ENCODE peak calls at places on chromosomes 2 and 18, in four cellular contexts. K, L, D and I are unnamed samples.

GRCh38 chr2:4763009-4763408 is 929.2 kb upstream of the SOX11 start:
- DNase-seq in K (peak; percentile 62), L (no peak), D (no peak), I (no peak)

GRCh38 chr2:28676153-28676835 is 75.3 kb upstream of the PPP1CB start:
- DNase-seq in K (no peak), L (no peak), D (no peak), I (no peak)

GRCh38 chr2:118843492-118844132 is 3.8 kb downstream of the EN1 start:
- DNase-seq in K (no peak), L (no peak), D (no peak), I (no peak)

GRCh38 chr2:30225131-30225762 is 6.1 kb upstream of the LBH start:
- DNase-seq in K (no peak), L (peak; percentile 52), D (peak; percentile 60), I (no peak)

GRCh38 chr2:29009711-29010677 is 28.9 kb downstream of the TOGARAM2 start:
- DNase-seq in K (no peak), L (no peak), D (no peak), I (no peak)

GRCh38 chr2:83364264-83364663 is 1094.8 kb downstream of the SUCLG1 start:
- DNase-seq in K (no peak), L (no peak), D (no peak), I (no peak)

GRCh38 chr2:108942231-108943066 is 46.6 kb downstream of the EDAR start:
- DNase-seq in K (no peak), L (no peak), D (no peak), I (no peak)

GRCh38 chr2:42914314-42914713 is 121.9 kb upstream of the HAAO start:
- DNase-seq in K (no peak), L (peak; percentile 31), D (no peak), I (no peak)

GRCh38 chr2:195566201-195566600 is 90.8 kb upstream of the SLC39A10 start:
- DNase-seq in K (no peak), L (no peak), D (no peak), I (no peak)

GRCh38 chr2:155372969-155373368 is 674.5 kb downstream of the KCNJ3 start:
- DNase-seq in K (no peak), L (no peak), D (no peak), I (no peak)

GRCh38 chr2:102508863-102509262 is 35.8 kb downstream of the SLC9A4 start:
- DNase-seq in K (no peak), L (no peak), D (no peak), I (no peak)

GRCh38 chr2:100352511-100352910 is 30.2 kb upstream of the LONRF2 start:
- DNase-seq in K (no peak), L (no peak), D (no peak), I (no peak)

GRCh38 chr2:232586943-232587342 is 36.5 kb downstream of the EIF4E2 start:
- DNase-seq in K (no peak), L (no peak), D (no peak), I (no peak)

GRCh38 chr2:72081450-72081849 is 66.2 kb downstream of the CYP26B1 start:
- DNase-seq in K (no peak), L (no peak), D (no peak), I (no peak)

GRCh38 chr2:238999290-238999741 is 151.4 kb downstream of the TWIST2 start:
- DNase-seq in K (peak; percentile 75), L (no peak), D (peak; percentile 70), I (no peak)

GRCh38 chr2:110816404-110817365 is 84.3 kb downstream of the ACOXL start:
- DNase-seq in K (no peak), L (no peak), D (no peak), I (no peak)

GRCh38 chr2:110815938-110816337 is 83.6 kb downstream of the ACOXL start:
- DNase-seq in K (no peak), L (no peak), D (no peak), I (no peak)

GRCh38 chr2:110820128-110820527 is 87.8 kb downstream of the ACOXL start:
- DNase-seq in K (no peak), L (no peak), D (no peak), I (no peak)

GRCh38 chr2:110819711-110820110 is 87.3 kb downstream of the ACOXL start:
- DNase-seq in K (no peak), L (no peak), D (no peak), I (no peak)

DNA sequence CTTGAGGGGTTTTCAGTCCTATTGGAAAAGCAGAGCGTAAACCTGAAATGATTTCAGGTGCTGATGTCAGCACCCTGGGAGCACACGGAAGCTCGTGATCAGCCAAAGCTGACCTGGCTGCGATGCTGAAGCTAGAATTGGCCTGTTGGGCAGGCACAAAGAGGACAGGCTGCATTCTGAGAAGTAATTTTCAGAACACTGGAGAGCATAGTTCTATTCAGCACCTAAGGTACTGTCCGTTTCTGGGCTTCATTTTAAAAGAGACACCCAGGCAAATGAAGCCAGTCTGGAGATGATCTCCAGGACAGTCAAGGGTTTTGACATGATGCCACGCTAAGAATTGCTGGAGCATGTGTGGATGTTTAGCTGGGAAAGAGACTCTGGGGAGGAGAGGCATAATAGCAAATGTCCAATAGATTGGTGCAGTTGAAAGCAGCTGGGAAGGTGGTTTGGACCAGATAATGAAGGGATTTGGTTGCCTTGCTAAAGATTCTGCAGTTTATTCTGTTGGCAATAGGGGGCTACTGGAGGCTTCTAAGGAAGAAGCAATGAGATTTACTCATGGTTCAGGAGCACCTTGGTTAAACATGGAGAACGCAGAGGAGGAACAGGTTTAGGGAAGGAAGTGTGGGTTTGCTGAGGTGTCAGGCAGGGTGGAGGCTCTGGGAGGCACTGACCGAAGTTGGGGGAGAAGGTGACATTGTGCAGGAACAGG is 86.6 kb downstream of the ACOXL start:
- DNase-seq in K (no peak), L (no peak), D (no peak), I (no peak)
- TF ChIP-seq CTCF in K (no peak), L (no peak), D (no peak), I (no peak)

DNA sequence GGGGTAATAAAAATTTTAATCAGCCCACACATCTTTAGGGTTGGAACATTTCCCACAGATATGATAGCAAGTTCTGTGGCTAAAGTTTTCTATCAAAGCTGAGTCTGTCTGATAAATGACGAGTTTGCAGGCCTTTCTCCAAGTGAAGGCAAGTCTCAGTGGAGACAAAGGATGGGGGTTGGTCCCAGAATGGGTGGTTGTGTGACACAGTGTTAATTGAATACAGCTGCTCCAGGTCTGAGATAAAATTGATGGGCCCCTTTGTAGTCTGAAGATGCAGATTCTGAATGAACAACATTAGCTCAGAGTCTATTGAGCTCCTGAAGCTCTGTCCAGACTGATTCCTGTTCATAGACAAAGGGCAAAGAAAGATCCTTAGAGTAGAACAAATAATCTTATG is 296.8 kb upstream of the CYRIA start:
- DNase-seq in K (peak; percentile 50), L (no peak), D (no peak), I (no peak)
- H3K4me1 ChIP-seq in K (peaks cover 10% of the 10 kb centered on the region), L (no peaks in the 10 kb centered on the region), D (no peaks in the 10 kb centered on the region), I (no peaks in the 10 kb centered on the region)

GRCh38 chr18:59842947-59843346 is 56.8 kb upstream of the PMAIP1 start:
- DNase-seq in K (no peak), L (no peak), D (no peak), I (no peak)

GRCh38 chr18:59839931-59840685 is 59.7 kb upstream of the PMAIP1 start:
- DNase-seq in K (no peak), L (no peak), D (no peak), I (no peak)

GRCh38 chr18:59837586-59837985 is 62.2 kb upstream of the PMAIP1 start:
- DNase-seq in K (peak; percentile 64), L (peak; percentile 31), D (no peak), I (no peak)

GRCh38 chr18:59835656-59836379 is 64.0 kb upstream of the PMAIP1 start:
- DNase-seq in K (no peak), L (no peak), D (no peak), I (no peak)

DNA sequence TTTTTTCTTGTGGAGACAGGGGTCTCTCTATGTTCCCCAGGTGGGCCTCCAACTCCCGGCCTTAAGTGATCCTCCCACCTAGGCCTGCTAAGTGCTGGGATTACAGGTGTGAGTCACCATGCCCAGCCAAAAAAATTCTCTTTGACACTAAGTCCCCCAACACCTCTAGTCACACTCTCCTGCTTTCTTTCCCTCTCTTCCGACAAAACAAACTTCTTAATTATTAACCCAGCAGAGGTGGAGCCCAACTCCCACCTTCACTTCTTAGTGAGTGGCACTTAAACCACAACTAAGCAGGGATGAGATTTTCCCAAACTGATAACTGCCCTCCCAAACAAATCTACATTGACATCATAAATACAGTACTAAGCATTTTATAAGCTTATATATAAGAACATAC is 60.6 kb upstream of the PMAIP1 start:
- DNase-seq in K (no peak), L (no peak), D (no peak), I (no peak)
- TF ChIP-seq CTCF in K (no peak), L (no peak), D (no peak), I (no peak)

DNA sequence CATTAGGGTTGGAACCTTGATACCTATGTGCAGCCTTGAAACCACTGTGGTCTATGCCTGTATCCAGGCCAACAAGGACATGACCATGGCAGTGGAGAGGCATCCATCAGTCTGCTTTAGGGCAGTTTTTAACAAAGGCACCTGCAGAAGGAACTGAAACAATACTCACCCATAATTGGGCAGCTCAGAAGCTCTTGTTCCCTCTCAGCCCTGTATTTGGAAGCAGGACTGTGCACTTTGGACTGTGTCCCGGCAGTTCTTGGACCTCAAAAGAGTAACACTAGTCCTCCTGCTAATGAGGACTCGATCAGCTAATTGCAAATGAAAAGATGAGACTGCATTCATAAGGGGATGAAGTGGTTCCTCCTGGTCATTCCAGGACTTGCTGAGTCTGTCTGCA is 500.2 kb upstream of the TNP1 start:
- DNase-seq in K (no peak), L (no peak), D (no peak), I (no peak)
- H3K4me1 ChIP-seq in K (peaks cover 6% of the 10 kb centered on the region), L (peaks cover 9% of the 10 kb centered on the region), D (peaks cover 25% of the 10 kb centered on the region), I (peaks cover 42% of the 10 kb centered on the region)

GRCh38 chr2:11357428-11357972 is 13.1 kb upstream of the ROCK2 start:
- DNase-seq in K (no peak), L (peak; percentile 36), D (no peak), I (no peak)

GRCh38 chr2:11356760-11357159 is 12.3 kb upstream of the ROCK2 start:
- DNase-seq in K (no peak), L (no peak), D (no peak), I (no peak)

GRCh38 chr2:11362781-11363099 is 18.3 kb upstream of the ROCK2 start:
- DNase-seq in K (no peak), L (no peak), D (no peak), I (no peak)

GRCh38 chr2:11363868-11364564 is 19.6 kb upstream of the ROCK2 start:
- DNase-seq in K (no peak), L (no peak), D (no peak), I (no peak)

DNA sequence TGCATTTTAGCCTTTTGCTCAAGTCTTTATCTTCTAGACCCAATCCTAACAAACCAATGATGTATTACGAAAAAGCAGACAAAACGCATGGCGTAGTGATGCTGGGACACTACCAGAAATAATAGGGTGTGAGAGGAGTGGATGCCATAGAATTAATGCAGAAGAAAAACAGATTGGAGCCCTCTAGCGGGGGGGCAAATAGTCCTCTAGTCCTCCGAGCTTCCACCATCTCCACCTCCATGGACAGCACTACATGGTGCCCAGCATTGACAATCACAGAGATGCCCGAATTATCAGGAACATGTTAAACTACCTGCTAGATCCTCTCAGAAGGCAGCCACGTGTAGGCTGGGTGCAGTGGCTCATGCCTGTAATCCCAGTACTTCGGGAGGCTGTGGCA is 15.4 kb upstream of the ROCK2 start:
- DNase-seq in K (no peak), L (no peak), D (no peak), I (no peak)
- TF ChIP-seq CTCF in K (no peak), L (no peak), D (no peak), I (no peak)

DNA sequence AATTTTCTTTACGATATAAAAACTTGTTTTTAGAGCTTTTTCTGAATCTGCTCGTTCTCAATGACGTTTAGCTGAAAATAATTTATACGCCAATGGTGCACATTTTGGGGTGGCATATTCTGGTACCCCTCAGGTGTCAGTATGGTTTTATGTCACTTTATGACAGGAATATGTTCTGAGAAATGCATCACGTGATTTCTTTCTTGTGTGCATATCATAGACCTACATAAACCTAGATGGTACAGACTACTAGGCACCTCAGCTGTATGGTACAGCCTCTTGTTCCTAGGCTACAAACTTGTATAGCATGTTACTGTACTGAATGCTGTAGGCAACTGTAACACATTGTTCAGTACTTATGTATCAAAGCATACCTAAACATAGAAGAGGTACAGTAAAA is 68.2 kb downstream of the TMEM17 start:
- DNase-seq in K (no peak), L (no peak), D (no peak), I (no peak)
- H3K4me1 ChIP-seq in K (no peaks in the 10 kb centered on the region), L (no peaks in the 10 kb centered on the region), D (no peaks in the 10 kb centered on the region), I (no peaks in the 10 kb centered on the region)